ENCODE peak calls at places on chromosomes 3 and 15, in four cellular contexts. One of them, this sample, is unnamed.
A peak's percentile ranks its signal among the peaks of the same experiment; 100 is the strongest.

GRCh38 chr3:107425033-107425432 is 47.8 kb downstream of the CCDC54 start:
- DNase-seq in transverse colon: no peak
- DNase-seq in spleen: no peak
- DNase-seq in CD8-positive, alpha-beta T cell: no peak
- DNase-seq in this sample: no peak

GRCh38 chr3:131907809-131908208 is 127.0 kb downstream of the CPNE4 start:
- DNase-seq in transverse colon: no peak
- DNase-seq in spleen: no peak
- DNase-seq in CD8-positive, alpha-beta T cell: no peak
- DNase-seq in this sample: no peak

GRCh38 chr3:151421956-151422355 is 37.4 kb upstream of the P2RY12 start:
- DNase-seq in transverse colon: no peak
- DNase-seq in spleen: no peak
- DNase-seq in CD8-positive, alpha-beta T cell: no peak
- DNase-seq in this sample: no peak

GRCh38 chr3:140834266-140835037 is 107.2 kb upstream of the SLC25A36 start:
- DNase-seq in transverse colon: no peak
- DNase-seq in spleen: no peak
- DNase-seq in CD8-positive, alpha-beta T cell: no peak
- DNase-seq in this sample: no peak

GRCh38 chr3:171556574-171557145 is 96.5 kb upstream of the TNIK start:
- DNase-seq in transverse colon: no peak
- DNase-seq in spleen: no peak
- DNase-seq in CD8-positive, alpha-beta T cell: no peak
- DNase-seq in this sample: no peak

GRCh38 chr3:79016587-79017380 is 751.0 kb downstream of the ROBO1 start:
- DNase-seq in transverse colon: no peak
- DNase-seq in spleen: no peak
- DNase-seq in CD8-positive, alpha-beta T cell: no peak
- DNase-seq in this sample: no peak

GRCh38 chr15:78878356-78878755 is 5.7 kb downstream of the MORF4L1 start:
- DNase-seq in transverse colon: no peak
- DNase-seq in spleen: no peak
- DNase-seq in CD8-positive, alpha-beta T cell: no peak
- DNase-seq in this sample: no peak

GRCh38 chr3:193903976-193904375 is 232.0 kb upstream of the HES1 start:
- DNase-seq in transverse colon: no peak
- DNase-seq in spleen: no peak
- DNase-seq in CD8-positive, alpha-beta T cell: no peak
- DNase-seq in this sample: no peak

GRCh38 chr15:100241572-100242479 is 99.9 kb downstream of the ADAMTS17 start:
- DNase-seq in transverse colon: no peak
- DNase-seq in spleen: no peak
- DNase-seq in CD8-positive, alpha-beta T cell: no peak
- DNase-seq in this sample: no peak

GRCh38 chr3:173639098-173639497 is 241.6 kb downstream of the NLGN1 start:
- DNase-seq in transverse colon: no peak
- DNase-seq in spleen: no peak
- DNase-seq in CD8-positive, alpha-beta T cell: no peak
- DNase-seq in this sample: no peak

GRCh38 chr15:28043625-28044520 is 55.2 kb downstream of the OCA2 start:
- DNase-seq in transverse colon: no peak
- DNase-seq in spleen: no peak
- DNase-seq in CD8-positive, alpha-beta T cell: no peak
- DNase-seq in this sample: no peak

GRCh38 chr15:66298803-66299251 is 5.5 kb downstream of the DIS3L start:
- DNase-seq in transverse colon: no peak
- DNase-seq in spleen: no peak
- DNase-seq in CD8-positive, alpha-beta T cell: no peak
- DNase-seq in this sample: no peak

GRCh38 chr3:41681479-41681878 is 280.4 kb downstream of the ULK4 start:
- DNase-seq in transverse colon: no peak
- DNase-seq in spleen: no peak
- DNase-seq in CD8-positive, alpha-beta T cell: no peak
- DNase-seq in this sample: no peak

GRCh38 chr3:171933441-171933840 is 90.3 kb downstream of the TMEM212 start:
- DNase-seq in transverse colon: no peak
- DNase-seq in spleen: no peak
- DNase-seq in CD8-positive, alpha-beta T cell: no peak
- DNase-seq in this sample: no peak

GRCh38 chr3:126523745-126524428 is at the start of gene CHST13:
- DNase-seq in transverse colon: peak; percentile 86
- DNase-seq in spleen: peak; percentile 89
- DNase-seq in CD8-positive, alpha-beta T cell: no peak
- DNase-seq in this sample: no peak

GRCh38 chr3:196320110-196320509 is 2.1 kb upstream of the DYNLT2B start:
- DNase-seq in transverse colon: no peak
- DNase-seq in spleen: no peak
- DNase-seq in CD8-positive, alpha-beta T cell: no peak
- DNase-seq in this sample: no peak

GRCh38 chr15:76866008-76866407 is 39.1 kb downstream of the SCAPER start:
- DNase-seq in transverse colon: no peak
- DNase-seq in spleen: no peak
- DNase-seq in CD8-positive, alpha-beta T cell: no peak
- DNase-seq in this sample: no peak

GRCh38 chr3:15616053-15616452 is 14.5 kb downstream of the BTD start:
- DNase-seq in transverse colon: no peak
- DNase-seq in spleen: no peak
- DNase-seq in CD8-positive, alpha-beta T cell: no peak
- DNase-seq in this sample: no peak

GRCh38 chr3:98556164-98557130 is 24.7 kb downstream of the GPR15 start:
- DNase-seq in transverse colon: no peak
- DNase-seq in spleen: no peak
- DNase-seq in CD8-positive, alpha-beta T cell: peak; percentile 61
- DNase-seq in this sample: no peak

GRCh38 chr3:183298708-183299153 is 45.7 kb downstream of the B3GNT5 start:
- DNase-seq in transverse colon: peak; percentile 22
- DNase-seq in spleen: peak; percentile 84
- DNase-seq in CD8-positive, alpha-beta T cell: no peak
- DNase-seq in this sample: no peak

GRCh38 chr3:130386604-130387263 is 41.3 kb downstream of the COL6A5 start:
- DNase-seq in transverse colon: no peak
- DNase-seq in spleen: no peak
- DNase-seq in CD8-positive, alpha-beta T cell: no peak
- DNase-seq in this sample: no peak

GRCh38 chr15:99126930-99127329 is 22.1 kb downstream of the SYNM start:
- DNase-seq in transverse colon: no peak
- DNase-seq in spleen: no peak
- DNase-seq in CD8-positive, alpha-beta T cell: no peak
- DNase-seq in this sample: no peak

GRCh38 chr15:99124641-99125040 is 19.8 kb downstream of the SYNM start:
- DNase-seq in transverse colon: no peak
- DNase-seq in spleen: no peak
- DNase-seq in CD8-positive, alpha-beta T cell: no peak
- DNase-seq in this sample: no peak

GRCh38 chr15:99126195-99126594 is 21.3 kb downstream of the SYNM start:
- DNase-seq in transverse colon: no peak
- DNase-seq in spleen: no peak
- DNase-seq in CD8-positive, alpha-beta T cell: no peak
- DNase-seq in this sample: no peak

GRCh38 chr15:99123706-99124451 is 19.0 kb downstream of the SYNM start:
- DNase-seq in transverse colon: peak; percentile 77
- DNase-seq in spleen: no peak
- DNase-seq in CD8-positive, alpha-beta T cell: no peak
- DNase-seq in this sample: no peak

DNA sequence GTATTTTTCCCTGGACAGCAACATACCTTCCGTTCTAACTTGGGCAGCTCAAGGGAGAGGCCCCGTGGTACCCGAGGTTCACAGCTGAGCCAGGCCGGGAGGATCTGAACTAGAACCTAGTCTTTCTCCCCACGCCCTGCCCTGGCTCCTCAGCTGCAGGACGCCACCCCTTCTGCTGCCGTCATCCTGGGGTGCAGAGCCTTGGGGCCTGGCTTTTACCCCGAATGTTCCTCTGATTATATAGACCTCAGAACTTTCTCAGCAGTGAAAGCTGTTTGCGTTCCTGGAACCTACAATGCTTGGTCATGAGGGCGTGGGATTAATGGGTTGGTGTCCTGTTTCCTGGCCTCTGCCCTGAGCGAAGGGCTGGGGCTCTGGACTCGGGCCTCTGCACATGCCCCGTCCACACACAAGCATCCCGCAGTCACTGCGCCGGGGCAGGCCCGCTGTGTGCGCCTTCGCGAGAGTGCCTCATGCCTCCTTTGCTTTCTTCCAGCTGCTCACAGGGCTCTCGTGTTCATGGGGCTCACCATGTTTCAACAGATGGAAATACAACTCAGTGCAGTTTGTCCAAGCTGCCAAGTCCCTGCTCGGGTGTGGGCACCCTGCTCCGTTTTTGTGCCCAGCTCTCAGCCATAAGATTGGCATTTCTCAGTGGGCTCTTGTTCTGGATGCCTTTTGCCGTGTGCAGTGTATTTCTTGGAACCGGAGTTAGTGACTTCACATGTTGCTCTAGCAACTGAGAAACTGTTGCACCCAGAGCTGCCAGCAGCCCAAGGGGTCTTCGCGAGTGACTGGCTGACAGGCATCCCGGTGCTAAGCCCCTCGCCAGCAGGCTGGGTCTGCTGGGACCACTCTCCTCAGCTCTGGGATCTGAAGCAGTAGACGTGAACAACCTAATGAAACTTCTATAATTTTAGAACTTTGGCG is 20.4 kb downstream of the SYNM start:
- DNase-seq in transverse colon: no peak
- DNase-seq in spleen: no peak
- DNase-seq in CD8-positive, alpha-beta T cell: no peak
- DNase-seq in this sample: no peak
- H3K27me3 ChIP-seq in transverse colon: no peaks in the 10 kb centered on the region
- H3K27me3 ChIP-seq in spleen: no peaks in the 10 kb centered on the region
- H3K27me3 ChIP-seq in CD8-positive, alpha-beta T cell: no peaks in the 10 kb centered on the region
- H3K27me3 ChIP-seq in this sample: no peaks in the 10 kb centered on the region

GRCh38 chr3:45544719-45545296 is 49.7 kb upstream of the LIMD1 start:
- DNase-seq in transverse colon: no peak
- DNase-seq in spleen: no peak
- DNase-seq in CD8-positive, alpha-beta T cell: no peak
- DNase-seq in this sample: no peak
- H3K27ac ChIP-seq in transverse colon: no peak overlapping the region
- H3K27ac ChIP-seq in spleen: peak overlapping the region; percentile 79
- H3K27ac ChIP-seq in CD8-positive, alpha-beta T cell: no peak overlapping the region
- H3K27ac ChIP-seq in this sample: no peak overlapping the region

GRCh38 chr3:102668247-102668646 is 233.4 kb downstream of the ZPLD1 start:
- DNase-seq in transverse colon: no peak
- DNase-seq in spleen: no peak
- DNase-seq in CD8-positive, alpha-beta T cell: no peak
- DNase-seq in this sample: no peak
- H3K27me3 ChIP-seq in transverse colon: no peaks in the 10 kb centered on the region
- H3K27me3 ChIP-seq in spleen: no peaks in the 10 kb centered on the region
- H3K27me3 ChIP-seq in CD8-positive, alpha-beta T cell: no peaks in the 10 kb centered on the region
- H3K27me3 ChIP-seq in this sample: no peaks in the 10 kb centered on the region

GRCh38 chr15:63872759-63873510 is 39.2 kb upstream of the HERC1 start:
- DNase-seq in transverse colon: no peak
- DNase-seq in spleen: no peak
- DNase-seq in CD8-positive, alpha-beta T cell: no peak
- DNase-seq in this sample: no peak
- H3K27ac ChIP-seq in transverse colon: no peak overlapping the region
- H3K27ac ChIP-seq in spleen: peak overlapping the region; percentile 32
- H3K27ac ChIP-seq in CD8-positive, alpha-beta T cell: no peak overlapping the region
- H3K27ac ChIP-seq in this sample: no peak overlapping the region

DNA sequence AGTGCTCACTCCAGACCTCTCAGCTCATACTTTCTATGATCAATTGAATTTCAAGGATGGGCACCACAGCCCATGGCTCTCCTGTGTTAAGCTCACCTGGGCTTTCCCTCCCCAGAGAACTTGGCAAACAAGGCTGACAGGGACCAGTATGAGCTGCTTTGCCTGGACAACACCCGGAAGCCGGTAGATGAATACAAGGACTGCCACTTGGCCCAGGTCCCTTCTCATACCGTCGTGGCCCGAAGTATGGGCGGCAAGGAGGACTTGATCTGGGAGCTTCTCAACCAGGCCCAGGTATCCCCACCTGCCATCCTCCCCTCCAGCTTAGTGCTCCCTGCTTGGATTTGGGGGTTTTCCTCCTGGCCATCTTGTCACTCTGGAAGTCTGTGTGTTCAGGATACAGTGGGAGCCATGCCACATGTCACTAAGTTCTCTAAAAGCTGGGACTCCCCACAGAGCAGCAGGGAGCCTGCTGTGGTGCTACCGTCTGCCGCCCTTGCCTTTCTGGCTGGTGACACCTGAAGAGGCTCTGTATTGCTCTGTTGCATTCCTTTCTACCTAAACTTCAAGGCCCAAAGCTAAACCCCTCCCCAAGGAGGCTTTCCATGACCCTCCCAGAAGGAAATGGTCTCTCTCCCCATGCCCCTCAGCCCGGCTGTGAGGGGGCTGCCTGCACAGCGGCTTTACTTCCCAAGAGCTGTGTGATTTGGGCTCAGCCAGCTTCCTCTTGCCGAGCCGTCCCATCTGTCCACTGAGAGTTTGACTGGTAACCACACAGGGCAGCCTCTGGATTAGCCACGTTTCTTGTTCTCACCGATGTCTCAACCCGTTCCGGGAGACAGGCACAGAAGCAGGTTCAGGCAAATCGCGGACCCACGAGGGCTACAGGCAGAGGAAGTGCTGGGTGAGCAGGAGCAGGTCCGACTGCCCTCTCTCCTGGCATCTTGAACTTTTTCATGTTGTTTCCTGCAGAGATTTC is 10.8 kb downstream of the TF start:
- DNase-seq in transverse colon: no peak
- DNase-seq in spleen: peak; percentile 38
- DNase-seq in CD8-positive, alpha-beta T cell: no peak
- DNase-seq in this sample: no peak
- H3K27me3 ChIP-seq in transverse colon: no peaks in the 10 kb centered on the region
- H3K27me3 ChIP-seq in spleen: no peaks in the 10 kb centered on the region
- H3K27me3 ChIP-seq in CD8-positive, alpha-beta T cell: no peaks in the 10 kb centered on the region
- H3K27me3 ChIP-seq in this sample: no peaks in the 10 kb centered on the region

DNA sequence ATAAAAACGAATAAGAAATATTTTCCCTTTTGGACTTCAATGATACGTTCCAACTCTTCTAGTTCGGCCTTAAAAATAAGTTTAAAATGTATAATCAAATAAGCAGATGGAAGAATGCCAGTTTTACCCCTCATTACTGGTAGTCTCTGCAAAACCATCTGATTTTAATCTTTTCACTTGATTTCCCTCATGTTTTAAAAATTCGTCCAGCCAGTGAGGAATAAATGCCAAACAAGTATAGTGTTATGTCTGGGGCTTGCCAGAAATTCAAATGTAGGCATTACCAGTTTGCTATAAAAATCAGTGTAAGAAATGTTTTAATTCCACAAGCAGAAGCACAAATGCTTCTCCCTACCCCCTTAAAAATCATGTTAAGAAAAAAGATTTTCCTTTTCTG is 161.9 kb upstream of the ARHGEF26 start:
- DNase-seq in transverse colon: no peak
- DNase-seq in spleen: no peak
- DNase-seq in CD8-positive, alpha-beta T cell: no peak
- DNase-seq in this sample: no peak
- H3K27ac ChIP-seq in transverse colon: no peak overlapping the region
- H3K27ac ChIP-seq in spleen: no peak overlapping the region
- H3K27ac ChIP-seq in CD8-positive, alpha-beta T cell: no peak overlapping the region
- H3K27ac ChIP-seq in this sample: no peak overlapping the region

This sample was measured in naive thymus-derived CD4-positive, alpha-beta T cell.